ENCODE peak calls at places on chromosomes 13 and 19, in ten cellular contexts. M is neural progenitor cell, K is fibroblast of lung, F is ascending aorta, U is breast epithelium, Y is body of pancreas, Q is SK-N-SH, I is brain microvascular endothelial cell, W is pancreas, G is heart left ventricle. R is an unnamed sample.
A peak's percentile ranks its signal among the peaks of the same experiment; 100 is the strongest.

GRCh38 chr19:1251233-1251502 is 2.8 kb downstream of the MIDN start:
- DNase-seq in U (no peak), G (no peak), M (peak; percentile 60), Y (peak; percentile 68), Q (peak; percentile 62), I (peak; percentile 49), W (peak; percentile 64), F (no peak), K (peak; percentile 63), R (no peak)

GRCh38 chr13:108346376-108346775 is 76.9 kb downstream of the TNFSF13B start:
- DNase-seq in W (no peak), Q (no peak), Y (no peak), M (no peak), I (no peak), F (no peak), G (peak; percentile 31), K (no peak), U (no peak), R (no peak)

GRCh38 chr13:92896842-92897241 is 329.8 kb upstream of the GPC6 start:
- DNase-seq in G (no peak), Q (peak; percentile 2), K (peak; percentile 47), F (no peak), M (peak; percentile 57), W (no peak), Y (no peak), U (no peak), I (peak; percentile 20), R (no peak)

GRCh38 chr19:277581-278165 is 13.5 kb downstream of the PLPP2 start:
- DNase-seq in G (no peak), M (peak; percentile 89), W (no peak), I (peak; percentile 32), F (no peak), K (peak; percentile 43), Y (no peak), U (no peak), Q (peak; percentile 3), R (no peak)

GRCh38 chr13:102203718-102204117 is 198.1 kb downstream of the FGF14 start:
- DNase-seq in Y (no peak), Q (peak; percentile 37), F (no peak), W (no peak), M (no peak), K (no peak), I (no peak), U (no peak), G (no peak), R (no peak)

GRCh38 chr19:1469936-1470863 is 8.8 kb downstream of the C19orf25 start:
- DNase-seq in K (no peak), G (no peak), Y (no peak), W (no peak), I (no peak), Q (no peak), F (no peak), U (peak; percentile 43), M (peak; percentile 92), R (no peak)

GRCh38 chr13:51959773-51960172 is 51.5 kb downstream of the ATP7B start:
- DNase-seq in F (no peak), U (no peak), K (no peak), Q (no peak), G (no peak), Y (no peak), I (no peak), M (no peak), W (no peak), R (no peak)

GRCh38 chr13:47256618-47257017 is 359.8 kb upstream of the HTR2A start:
- DNase-seq in I (peak; percentile 63), F (no peak), W (no peak), U (no peak), Y (no peak), G (no peak), K (peak; percentile 47), Q (no peak), M (no peak), R (no peak)

DNA sequence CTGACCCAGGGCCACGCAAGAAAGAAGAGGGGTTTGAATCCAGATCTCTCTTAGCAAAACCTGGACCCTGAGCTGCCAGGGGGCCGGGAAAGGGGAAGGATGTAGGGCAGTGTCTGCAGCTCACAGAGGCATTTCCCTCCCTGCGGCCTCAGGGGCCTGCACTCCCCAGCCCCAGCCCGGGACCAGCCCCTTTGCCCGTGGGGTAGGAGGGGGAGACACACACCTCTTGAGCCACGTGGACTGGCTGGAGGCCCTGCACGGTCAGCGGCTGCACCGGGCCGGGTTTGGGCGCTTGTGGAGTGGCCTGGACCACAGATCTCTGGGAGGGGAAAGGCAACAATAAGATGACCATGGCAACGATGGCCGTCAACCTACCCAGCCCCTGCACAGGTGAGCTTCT is 26.9 kb downstream of the RFX1 start:
- DNase-seq in F (no peak), I (no peak), K (no peak), U (no peak), G (no peak), W (no peak), Y (no peak), Q (no peak), M (peak; percentile 27), R (no peak)
- H3K36me3 ChIP-seq in F (peaks cover 6% of the 10 kb centered on the region), I (peaks cover 7% of the 10 kb centered on the region), K (peaks cover 3% of the 10 kb centered on the region), U (no peaks in the 10 kb centered on the region), G (peaks cover 7% of the 10 kb centered on the region), W (no peaks in the 10 kb centered on the region), Y (no peaks in the 10 kb centered on the region), Q (peaks cover 3% of the 10 kb centered on the region), M (no peaks in the 10 kb centered on the region), R (no peaks in the 10 kb centered on the region)

GRCh38 chr19:3408996-3409345 is 42.6 kb downstream of the NFIC start:
- DNase-seq in G (no peak), Q (no peak), F (no peak), U (no peak), K (no peak), M (no peak), Y (no peak), W (no peak), I (no peak), R (no peak)

GRCh38 chr19:3405261-3405653 is 38.9 kb downstream of the NFIC start:
- DNase-seq in M (no peak), Y (no peak), U (no peak), I (no peak), G (no peak), W (no peak), Q (no peak), F (no peak), K (no peak), R (no peak)

GRCh38 chr19:3406571-3407111 is 40.3 kb downstream of the NFIC start:
- DNase-seq in G (no peak), W (no peak), K (no peak), I (no peak), F (no peak), M (no peak), Q (no peak), U (no peak), Y (no peak), R (no peak)

GRCh38 chr19:3409346-3410064 is 43.1 kb downstream of the NFIC start:
- DNase-seq in U (peak; percentile 85), W (peak; percentile 58), I (no peak), F (no peak), G (peak; percentile 80), M (no peak), K (no peak), Q (peak; percentile 50), Y (peak; percentile 77), R (peak; percentile 90)

DNA sequence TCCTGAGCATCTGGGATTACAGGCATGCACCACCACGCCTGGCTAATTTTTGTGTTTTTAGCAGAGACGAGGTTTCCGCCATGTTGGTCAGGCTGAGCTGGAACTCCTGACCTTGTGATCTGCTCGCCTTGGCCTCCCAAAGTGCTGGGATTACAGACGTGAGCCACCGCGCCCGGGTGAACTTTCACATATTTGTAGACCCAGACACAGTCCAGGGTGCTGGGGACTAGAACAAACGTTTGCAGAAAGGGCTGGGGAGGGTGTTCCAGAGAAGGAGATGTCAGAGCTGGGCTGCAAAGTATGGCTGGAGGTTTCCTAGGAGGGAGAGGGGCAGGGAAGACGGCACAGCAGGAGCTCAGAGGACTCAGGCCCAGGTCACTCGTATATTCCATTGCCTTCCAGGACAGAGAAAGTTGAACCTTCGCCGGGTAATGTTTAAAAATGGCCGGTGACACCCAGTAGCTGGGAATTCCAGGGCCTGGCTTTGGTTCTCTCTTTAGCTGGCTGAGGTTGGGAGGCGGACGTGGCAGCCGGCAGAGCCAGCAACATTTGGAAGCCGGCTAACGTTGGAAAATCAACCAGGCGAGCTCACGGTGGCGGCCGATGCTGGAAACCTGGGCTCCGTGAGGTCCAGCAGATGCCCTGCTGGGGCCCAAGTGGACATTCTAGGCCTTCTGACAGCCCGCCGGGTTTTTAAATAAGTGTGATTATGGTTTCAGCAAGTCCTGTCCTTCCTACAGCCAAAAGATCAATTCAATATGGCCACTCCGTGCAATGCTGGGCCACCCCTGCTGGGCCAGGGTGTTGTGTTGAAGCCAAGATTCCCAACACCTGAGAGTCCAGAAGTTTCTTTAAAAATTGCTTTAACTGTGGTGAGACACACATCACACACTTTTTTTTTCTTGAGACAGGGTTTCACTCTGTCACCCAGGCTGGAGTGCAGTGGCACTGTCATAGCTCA is 41.5 kb downstream of the NFIC start:
- DNase-seq in Y (peak; percentile 70), F (peak; percentile 80), W (no peak), K (peak; percentile 53), Q (no peak), G (no peak), I (peak; percentile 24), U (no peak), M (no peak), R (peak; percentile 63)
- H3K27ac ChIP-seq in Y (peak overlapping the region; percentile 89), F (peak overlapping the region; percentile 98), W (peak overlapping the region; percentile 71), K (peak overlapping the region; percentile 51), Q (no peak overlapping the region), G (peak overlapping the region; percentile 85), I (peak overlapping the region; percentile 63), U (peak overlapping the region; percentile 100), M (no peak overlapping the region), R (peak overlapping the region; percentile 5)

DNA sequence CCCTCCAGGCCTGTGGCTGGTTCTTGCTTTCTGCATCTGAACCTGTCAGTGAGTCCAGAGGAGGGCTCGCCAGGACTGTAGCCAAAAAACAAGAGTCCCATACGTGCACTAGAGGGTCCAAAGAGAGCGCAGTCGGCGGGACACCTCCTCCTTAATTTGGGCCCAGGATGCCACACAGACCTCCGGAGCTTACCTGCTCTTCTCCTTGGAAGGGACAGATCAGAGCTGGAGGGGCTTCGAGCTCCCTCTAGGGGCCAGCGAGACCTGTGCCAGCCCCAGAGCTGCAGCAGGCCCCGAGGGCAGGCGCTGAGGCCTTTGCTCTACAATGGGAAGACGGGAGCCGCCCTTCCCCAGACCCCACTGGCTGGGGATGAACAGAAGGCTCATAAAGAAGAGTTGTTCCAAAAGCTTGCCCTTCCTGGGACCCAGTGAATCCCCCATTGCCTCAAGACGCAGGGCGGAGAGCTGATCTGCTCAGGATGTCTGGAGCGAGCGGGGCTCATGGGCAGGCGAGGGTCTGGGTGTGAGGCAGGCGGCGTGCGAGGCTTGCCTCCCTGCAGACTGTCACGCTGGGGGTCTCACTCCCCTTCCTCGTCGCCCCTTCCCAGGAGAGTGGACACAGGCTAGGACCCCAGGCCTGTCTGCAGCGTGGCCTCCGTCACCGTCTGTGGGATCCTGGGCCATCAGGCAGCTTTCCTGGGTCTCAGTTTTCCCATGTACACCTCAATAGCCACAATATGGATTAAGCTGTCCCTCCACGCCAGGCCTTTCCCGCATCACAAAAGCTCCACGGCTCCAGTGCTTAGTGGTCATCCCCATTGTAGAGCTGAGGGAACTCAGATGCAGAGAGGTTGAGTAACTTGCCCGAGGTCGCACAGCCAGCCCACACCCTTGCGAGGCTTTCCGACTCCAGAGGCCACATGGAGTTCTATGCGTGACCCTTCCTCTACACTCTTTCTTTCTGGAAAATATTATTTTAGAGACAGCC is 46.9 kb upstream of the VSTM2B start:
- DNase-seq in K (no peak), Y (no peak), G (no peak), U (no peak), Q (peak; percentile 58), M (peak; percentile 85), I (no peak), F (no peak), W (no peak), R (no peak)
- TF ChIP-seq CTCF in K (no peak), Y (no peak), G (no peak), U (no peak), Q (peak; percentile 54), M (peak; percentile 85), I (no peak), F (no peak), W (no peak), R (no peak)

GRCh38 chr19:11012507-11012906 is 51.7 kb downstream of the SMARCA4 start:
- DNase-seq in U (no peak), M (no peak), I (no peak), F (no peak), Y (no peak), W (no peak), G (no peak), Q (no peak), K (no peak), R (no peak)
- H3K36me3 ChIP-seq in U (no peaks in the 10 kb centered on the region), M (no peaks in the 10 kb centered on the region), I (peaks cover 84% of the 10 kb centered on the region), F (peaks cover 94% of the 10 kb centered on the region), Y (peaks cover 7% of the 10 kb centered on the region), W (peaks cover 17% of the 10 kb centered on the region), G (peaks cover 89% of the 10 kb centered on the region), Q (peaks cover 70% of the 10 kb centered on the region), K (peaks cover 41% of the 10 kb centered on the region), R (no peaks in the 10 kb centered on the region)

R was measured in adrenal gland.